ENCODE peak calls at places on chromosomes 12 and 14, in ten cellular contexts. K is Ammon's horn; L is mesendoderm; P is activated naive CD4-positive, alpha-beta T cell treated with anti-CD3 and anti-CD28 coated beads for 36 hours; I is EL; E is activated CD4-positive, alpha-beta T cell treated with anti-CD3 and anti-CD28 coated beads, Interleukin-2, amount 50 U/mL, for 1 hour; J is AG08395; V is ascending aorta; D is Right ventricle myocardium superior; N is iPS-NIHi11. Q is an unnamed sample.

GRCh38 chr12:6764011-6764828 is 1.9 kb upstream of the PTMS start:
- DNase-seq in N (peak; percentile 90), P (peak; percentile 48), L (peak; percentile 100), K (peak; percentile 97), J (peak; percentile 98), V (peak; percentile 96), I (peak; percentile 100), D (peak; percentile 95), E (peak; percentile 30), Q (peak; percentile 99)

GRCh38 chr14:76926521-76927251 is 100.5 kb downstream of the LRRC74A start:
- DNase-seq in L (no peak), V (peak; percentile 79), N (peak; percentile 73), I (no peak), D (peak; percentile 79), P (peak; percentile 78), E (peak; percentile 68), J (peak; percentile 88), K (peak; percentile 60), Q (peak; percentile 72)

GRCh38 chr12:69719336-69720316 is 19.0 kb upstream of the RAB3IP start:
- DNase-seq in J (no peak), I (peak; percentile 28), K (no peak), N (no peak), L (no peak), P (no peak), V (no peak), D (no peak), E (no peak), Q (no peak)

GRCh38 chr12:32106153-32106516 is 512 bp upstream of the BICD1 start:
- DNase-seq in K (peak; percentile 17), P (no peak), L (no peak), J (no peak), E (no peak), D (no peak), V (no peak), N (no peak), I (no peak), Q (no peak)

GRCh38 chr14:62557416-62557815 is 487.8 kb downstream of the KCNH5 start:
- DNase-seq in D (no peak), V (no peak), J (no peak), L (peak; percentile 11), I (no peak), K (no peak), P (no peak), E (no peak), N (no peak), Q (no peak)

GRCh38 chr12:47164730-47165439 is 85.1 kb upstream of the AMIGO2 start:
- DNase-seq in N (no peak), L (no peak), E (no peak), I (peak; percentile 30), J (peak; percentile 86), D (no peak), P (no peak), V (no peak), K (no peak), Q (no peak)

GRCh38 chr14:79730911-79731310 is 480.4 kb downstream of the DIO2 start:
- DNase-seq in E (no peak), K (no peak), N (no peak), I (peak; percentile 12), D (no peak), P (no peak), L (no peak), J (no peak), V (no peak), Q (no peak)

GRCh38 chr12:97561321-97562230 is 99.0 kb downstream of the RMST start:
- DNase-seq in P (no peak), L (no peak), I (no peak), E (no peak), K (peak; percentile 14), N (no peak), J (no peak), D (no peak), V (no peak), Q (no peak)

GRCh38 chr12:1595690-1596347 is 1.4 kb upstream of the FBXL14 start:
- DNase-seq in P (no peak), L (no peak), J (peak; percentile 56), N (no peak), K (no peak), D (no peak), V (no peak), I (peak; percentile 77), E (no peak), Q (no peak)

GRCh38 chr12:503111-503761 is 43.5 kb downstream of the B4GALNT3 start:
- DNase-seq in P (no peak), I (no peak), N (peak; percentile 59), K (no peak), L (peak; percentile 35), J (no peak), D (no peak), V (no peak), E (no peak), Q (no peak)

GRCh38 chr14:21724115-21724973 is 50.7 kb upstream of the OR4E1 start:
- DNase-seq in V (no peak), D (no peak), P (no peak), I (no peak), K (no peak), J (no peak), E (no peak), L (no peak), N (no peak), Q (no peak)

GRCh38 chr12:83827860-83828259 is 1084.7 kb downstream of the SLC6A15 start:
- DNase-seq in J (no peak), P (no peak), I (peak; percentile 8), N (peak; percentile 6), D (no peak), E (no peak), V (no peak), L (peak; percentile 89), K (no peak), Q (peak; percentile 60)

GRCh38 chr12:41361791-41362190 is 173.7 kb downstream of the PDZRN4 start:
- DNase-seq in P (no peak), J (no peak), D (no peak), L (peak; percentile 15), K (peak; percentile 15), I (no peak), E (no peak), N (no peak), V (no peak), Q (no peak)

GRCh38 chr14:49461529-49462401 is 124.4 kb downstream of the RPS29 start:
- DNase-seq in N (peak; percentile 39), L (peak; percentile 77), K (peak; percentile 39), P (peak; percentile 81), J (peak; percentile 41), D (no peak), E (peak; percentile 42), I (peak; percentile 71), V (no peak), Q (peak; percentile 68)

GRCh38 chr14:103393687-103394626 is 8.7 kb downstream of the MARK3 start:
- DNase-seq in I (peak; percentile 65), K (no peak), D (peak; percentile 48), L (no peak), E (no peak), V (no peak), P (no peak), J (peak; percentile 64), N (peak; percentile 26), Q (no peak)

GRCh38 chr12:219891-220352 is 6.0 kb upstream of the SLC6A12 start:
- DNase-seq in I (peak; percentile 52), J (peak; percentile 66), V (peak; percentile 73), D (peak; percentile 82), P (peak; percentile 87), K (peak; percentile 80), L (peak; percentile 90), N (peak; percentile 95), E (peak; percentile 25), Q (no peak)

GRCh38 chr12:68148261-68148951 is 11.1 kb downstream of the IFNG start:
- DNase-seq in L (peak; percentile 35), N (peak; percentile 29), J (no peak), I (no peak), K (no peak), P (no peak), D (no peak), V (no peak), E (no peak), Q (no peak)

GRCh38 chr12:109890620-109891019 is 9.5 kb upstream of the TCHP start:
- DNase-seq in I (no peak), E (no peak), V (no peak), J (no peak), D (no peak), N (no peak), L (no peak), P (no peak), K (no peak), Q (no peak)

GRCh38 chr12:27285395-27285794 is 41.3 kb downstream of the STK38L start:
- DNase-seq in N (peak; percentile 24), J (peak; percentile 19), K (no peak), L (no peak), P (no peak), E (no peak), I (peak; percentile 24), V (no peak), D (no peak), Q (no peak)

GRCh38 chr14:80356413-80356812 is 145.1 kb upstream of the DIO2 start:
- DNase-seq in V (no peak), K (no peak), E (no peak), J (no peak), P (no peak), D (no peak), I (peak; percentile 21), N (no peak), L (peak; percentile 20), Q (peak; percentile 0)

GRCh38 chr12:18753481-18754117 is 15.7 kb downstream of the CAPZA3 start:
- DNase-seq in E (no peak), P (no peak), J (no peak), L (peak; percentile 79), D (peak; percentile 50), N (no peak), K (no peak), V (no peak), I (no peak), Q (no peak)

GRCh38 chr12:55619352-55620138 is 17.1 kb upstream of the OR10P1 start:
- DNase-seq in N (peak; percentile 80), J (peak; percentile 88), L (peak; percentile 97), D (no peak), I (peak; percentile 93), P (peak; percentile 62), K (peak; percentile 78), V (no peak), E (no peak), Q (peak; percentile 89)

GRCh38 chr12:51391047-51391837 is at the start of gene GALNT6:
- DNase-seq in I (peak; percentile 53), L (peak; percentile 86), J (no peak), D (no peak), N (peak; percentile 89), E (peak; percentile 70), V (peak; percentile 56), K (peak; percentile 43), P (peak; percentile 68), Q (no peak)

GRCh38 chr12:110234197-110235154 is 46.6 kb upstream of the ATP2A2 start:
- DNase-seq in N (no peak), I (no peak), L (no peak), P (no peak), J (no peak), V (no peak), E (no peak), D (no peak), K (no peak), Q (no peak)

GRCh38 chr12:69094606-69095216 is 144.7 kb upstream of the CPSF6 start:
- DNase-seq in I (no peak), N (no peak), D (no peak), J (no peak), K (no peak), L (no peak), V (no peak), E (no peak), P (no peak), Q (no peak)

GRCh38 chr14:89574420-89574819 is 157.4 kb upstream of the FOXN3 start:
- DNase-seq in V (no peak), P (no peak), E (no peak), J (no peak), L (peak; percentile 68), D (no peak), I (no peak), K (no peak), N (no peak), Q (no peak)

GRCh38 chr12:42969357-42969756 is 379.8 kb upstream of the PRICKLE1 start:
- DNase-seq in J (no peak), V (no peak), K (no peak), N (no peak), P (no peak), E (no peak), D (peak; percentile 51), L (peak; percentile 58), I (no peak), Q (peak; percentile 9)

GRCh38 chr12:25701290-25701689 is 148.2 kb upstream of the LMNTD1 start:
- DNase-seq in K (no peak), I (peak; percentile 77), D (no peak), E (no peak), L (no peak), P (no peak), V (no peak), N (no peak), J (no peak), Q (no peak)

Q was measured in fibroblast of the conjunctiva.